ENCODE peak calls at places on chromosomes 2 and 18, in nine cellular contexts. D is kidney epithelial cell, Z is WTC11, Y is MCF 10A, E is HEK293T, G is iPS DF 19.7, A is T1000, M is EL, T is hypothalamus. C is an unnamed sample.

GRCh38 chr2:173997269-173997668 is 32.1 kb upstream of the SP3 start:
- DNase-seq in D (no peak), Z (no peak), Y (no peak), E (no peak), G (no peak), A (no peak), M (no peak), T (peak; percentile 5), C (no peak)

GRCh38 chr2:110991951-110992350 is 128.8 kb upstream of the BCL2L11 start:
- DNase-seq in D (no peak), Z (no peak), Y (no peak), E (no peak), G (no peak), A (no peak), M (no peak), T (no peak), C (no peak)

GRCh38 chr2:121387591-121388325 is 102.8 kb upstream of the TFCP2L1 start:
- DNase-seq in D (no peak), Z (no peak), Y (no peak), E (no peak), G (no peak), A (no peak), M (peak; percentile 62), T (no peak), C (no peak)

GRCh38 chr2:190786404-190787166 is 94.0 kb upstream of the GLS start:
- DNase-seq in D (no peak), Z (no peak), Y (no peak), E (no peak), G (no peak), A (no peak), M (peak; percentile 4), T (no peak), C (no peak)

GRCh38 chr2:1681323-1682310 is 62.7 kb downstream of the PXDN start:
- DNase-seq in D (no peak), Z (no peak), Y (no peak), E (no peak), G (no peak), A (no peak), M (no peak), T (no peak), C (peak; percentile 60)

GRCh38 chr18:34991561-34991960 is 49.7 kb upstream of the MAPRE2 start:
- DNase-seq in D (no peak), Z (no peak), Y (peak; percentile 80), E (no peak), G (no peak), A (no peak), M (no peak), T (no peak), C (no peak)

GRCh38 chr18:68417166-68417776 is 297.6 kb downstream of the TMX3 start:
- DNase-seq in D (no peak), Z (no peak), Y (peak; percentile 23), E (no peak), G (no peak), A (no peak), M (peak; percentile 17), T (no peak), C (no peak)

GRCh38 chr2:9830685-9831410 is 12.4 kb upstream of the TAF1B start:
- DNase-seq in D (no peak), Z (no peak), Y (no peak), E (no peak), G (no peak), A (no peak), M (no peak), T (no peak), C (no peak)

GRCh38 chr2:96145028-96145939 is at the start of gene DUSP2:
- DNase-seq in D (no peak), Z (peak; percentile 54), Y (peak; percentile 65), E (peak; percentile 64), G (no peak), A (no peak), M (peak; percentile 70), T (peak; percentile 36), C (no peak)

GRCh38 chr2:218168635-218169462 is 2.1 kb upstream of the CXCR1 start:
- DNase-seq in D (no peak), Z (peak; percentile 85), Y (peak; percentile 71), E (peak; percentile 78), G (peak; percentile 33), A (no peak), M (peak; percentile 51), T (no peak), C (no peak)

GRCh38 chr2:105487142-105488069 is 88.6 kb upstream of the FHL2 start:
- DNase-seq in D (peak; percentile 14), Z (no peak), Y (no peak), E (no peak), G (no peak), A (no peak), M (peak; percentile 93), T (no peak), C (no peak)

GRCh38 chr18:77597726-77598125 is 348.1 kb downstream of the GALR1 start:
- DNase-seq in D (no peak), Z (no peak), Y (peak; percentile 72), E (no peak), G (no peak), A (no peak), M (no peak), T (no peak), C (no peak)

GRCh38 chr18:57833441-57834101 is 30.5 kb upstream of the ATP8B1 start:
- DNase-seq in D (no peak), Z (no peak), Y (peak; percentile 18), E (no peak), G (no peak), A (no peak), M (peak; percentile 76), T (no peak), C (no peak)

GRCh38 chr2:232498452-232498851 is 10.8 kb upstream of the ECEL1 start:
- DNase-seq in D (no peak), Z (no peak), Y (no peak), E (no peak), G (no peak), A (no peak), M (no peak), T (no peak), C (no peak)

GRCh38 chr2:14223576-14223975 is 408.9 kb upstream of the LRATD1 start:
- DNase-seq in D (no peak), Z (no peak), Y (no peak), E (no peak), G (no peak), A (no peak), M (no peak), T (no peak), C (no peak)

GRCh38 chr2:16392647-16393482 is 272.8 kb downstream of the CYRIA start:
- DNase-seq in D (no peak), Z (no peak), Y (peak; percentile 8), E (no peak), G (no peak), A (no peak), M (no peak), T (no peak), C (no peak)

GRCh38 chr18:75210274-75211001 is at the start of gene TSHZ1:
- DNase-seq in D (peak; percentile 65), Z (no peak), Y (peak; percentile 91), E (peak; percentile 42), G (no peak), A (no peak), M (peak; percentile 89), T (no peak), C (no peak)

GRCh38 chr2:109172556-109173105 is 43.6 kb downstream of the SH3RF3 start:
- DNase-seq in D (no peak), Z (no peak), Y (no peak), E (no peak), G (no peak), A (no peak), M (no peak), T (no peak), C (no peak)

GRCh38 chr2:48144777-48145176 is 238.5 kb upstream of the FBXO11 start:
- DNase-seq in D (no peak), Z (no peak), Y (peak; percentile 12), E (no peak), G (no peak), A (no peak), M (peak; percentile 21), T (no peak), C (no peak)

GRCh38 chr18:27797484-27797883 is 379.4 kb downstream of the CDH2 start:
- DNase-seq in D (no peak), Z (no peak), Y (no peak), E (no peak), G (no peak), A (no peak), M (no peak), T (no peak), C (no peak)

GRCh38 chr2:102718387-102719316 is 43.2 kb upstream of the TMEM182 start:
- DNase-seq in D (no peak), Z (no peak), Y (no peak), E (no peak), G (no peak), A (no peak), M (no peak), T (no peak), C (no peak)

GRCh38 chr18:8513249-8513648 is 96.0 kb upstream of the RAB12 start:
- DNase-seq in D (no peak), Z (no peak), Y (no peak), E (no peak), G (no peak), A (no peak), M (no peak), T (no peak), C (no peak)

GRCh38 chr18:50469380-50469781 is 90.5 kb upstream of the MAPK4 start:
- DNase-seq in D (no peak), Z (no peak), Y (peak; percentile 46), E (no peak), G (no peak), A (no peak), M (no peak), T (no peak), C (no peak)

GRCh38 chr2:169476459-169476858 is 2.8 kb upstream of the BBS5 start:
- DNase-seq in D (no peak), Z (no peak), Y (peak; percentile 68), E (no peak), G (no peak), A (no peak), M (no peak), T (no peak), C (no peak)

GRCh38 chr2:20052872-20053281 is 1.4 kb upstream of the LAPTM4A start:
- DNase-seq in D (no peak), Z (no peak), Y (peak; percentile 86), E (peak; percentile 39), G (no peak), A (no peak), M (peak; percentile 77), T (no peak), C (no peak)

GRCh38 chr2:102841107-102841840 is 79.4 kb downstream of the TMEM182 start:
- DNase-seq in D (peak; percentile 18), Z (peak; percentile 77), Y (peak; percentile 65), E (peak; percentile 66), G (peak; percentile 52), A (peak; percentile 18), M (peak; percentile 25), T (peak; percentile 20), C (no peak)

GRCh38 chr2:113229795-113230194 is 48.9 kb downstream of the PAX8 start:
- DNase-seq in D (no peak), Z (no peak), Y (no peak), E (no peak), G (no peak), A (no peak), M (no peak), T (no peak), C (no peak)

GRCh38 chr2:71605173-71605641 is 151.8 kb downstream of the DYSF start:
- DNase-seq in D (no peak), Z (peak; percentile 10), Y (no peak), E (no peak), G (no peak), A (no peak), M (no peak), T (no peak), C (peak; percentile 48)

C was measured in type B pancreatic cell.